ENCODE peak calls at places on chromosome 6, in seven cellular contexts. One of them, this sample, is unnamed. For H3K27me3 and H3K4me1, the result is how much of the 10 kb centered on the place peaks cover.

GRCh38 chr6:64459411-64459810 is 823.8 kb downstream of the PHF3 start:
- DNase-seq in DND-41: no peak
- DNase-seq in CD8-positive, alpha-beta memory T cell: no peak
- DNase-seq in GM12878: no peak
- DNase-seq in keratinocyte: no peak
- DNase-seq in CD8-positive, alpha-beta T cell: no peak
- DNase-seq in PC-3: no peak
- DNase-seq in this sample: no peak

GRCh38 chr6:53793318-53793975 is 1.4 kb upstream of the LRRC1 start:
- DNase-seq in keratinocyte: no peak
- DNase-seq in PC-3: peak
- DNase-seq in GM12878: no peak
- DNase-seq in DND-41: peak
- DNase-seq in CD8-positive, alpha-beta memory T cell: peak
- DNase-seq in CD8-positive, alpha-beta T cell: no peak
- DNase-seq in this sample: no peak

GRCh38 chr6:37794825-37795224 is 24.7 kb upstream of the ZFAND3 start:
- DNase-seq in keratinocyte: no peak
- DNase-seq in CD8-positive, alpha-beta memory T cell: no peak
- DNase-seq in GM12878: no peak
- DNase-seq in PC-3: peak
- DNase-seq in DND-41: no peak
- DNase-seq in CD8-positive, alpha-beta T cell: no peak
- DNase-seq in this sample: no peak

GRCh38 chr6:126307859-126308258 is 32.1 kb upstream of the CENPW start:
- DNase-seq in DND-41: no peak
- DNase-seq in keratinocyte: no peak
- DNase-seq in CD8-positive, alpha-beta T cell: no peak
- DNase-seq in CD8-positive, alpha-beta memory T cell: no peak
- DNase-seq in GM12878: no peak
- DNase-seq in PC-3: peak
- DNase-seq in this sample: no peak

GRCh38 chr6:67009818-67010217 is 1302.8 kb upstream of the EYS start:
- DNase-seq in GM12878: no peak
- DNase-seq in PC-3: peak
- DNase-seq in CD8-positive, alpha-beta memory T cell: no peak
- DNase-seq in CD8-positive, alpha-beta T cell: no peak
- DNase-seq in DND-41: no peak
- DNase-seq in keratinocyte: no peak
- DNase-seq in this sample: no peak

GRCh38 chr6:169648617-169649016 is 53.2 kb downstream of the WDR27 start:
- DNase-seq in keratinocyte: no peak
- DNase-seq in CD8-positive, alpha-beta memory T cell: no peak
- DNase-seq in DND-41: no peak
- DNase-seq in CD8-positive, alpha-beta T cell: no peak
- DNase-seq in GM12878: no peak
- DNase-seq in PC-3: no peak
- DNase-seq in this sample: no peak

GRCh38 chr6:11263185-11263817 is 30.8 kb upstream of the NEDD9 start:
- DNase-seq in GM12878: no peak
- DNase-seq in CD8-positive, alpha-beta memory T cell: no peak
- DNase-seq in PC-3: peak
- DNase-seq in DND-41: no peak
- DNase-seq in CD8-positive, alpha-beta T cell: no peak
- DNase-seq in keratinocyte: no peak
- DNase-seq in this sample: no peak

GRCh38 chr6:90849686-90850085 is 262.8 kb upstream of the MAP3K7 start:
- DNase-seq in CD8-positive, alpha-beta memory T cell: no peak
- DNase-seq in GM12878: no peak
- DNase-seq in CD8-positive, alpha-beta T cell: no peak
- DNase-seq in PC-3: no peak
- DNase-seq in keratinocyte: no peak
- DNase-seq in DND-41: no peak
- DNase-seq in this sample: no peak

GRCh38 chr6:31952140-31952805 is 6.4 kb downstream of the CFB start:
- DNase-seq in CD8-positive, alpha-beta T cell: no peak
- DNase-seq in keratinocyte: no peak
- DNase-seq in PC-3: peak
- DNase-seq in DND-41: no peak
- DNase-seq in CD8-positive, alpha-beta memory T cell: no peak
- DNase-seq in GM12878: no peak
- DNase-seq in this sample: no peak

GRCh38 chr6:129766959-129767728 is 57.2 kb upstream of the ARHGAP18 start:
- DNase-seq in CD8-positive, alpha-beta T cell: peak
- DNase-seq in CD8-positive, alpha-beta memory T cell: peak
- DNase-seq in DND-41: peak
- DNase-seq in keratinocyte: no peak
- DNase-seq in GM12878: no peak
- DNase-seq in PC-3: peak
- DNase-seq in this sample: peak

GRCh38 chr6:111551521-111552231 is 54.0 kb downstream of the TRAF3IP2 start:
- DNase-seq in PC-3: peak
- DNase-seq in keratinocyte: no peak
- DNase-seq in CD8-positive, alpha-beta memory T cell: no peak
- DNase-seq in GM12878: no peak
- DNase-seq in CD8-positive, alpha-beta T cell: no peak
- DNase-seq in DND-41: no peak
- DNase-seq in this sample: no peak

GRCh38 chr6:15915508-15916178 is 213.2 kb upstream of the MYLIP start:
- DNase-seq in CD8-positive, alpha-beta T cell: no peak
- DNase-seq in keratinocyte: no peak
- DNase-seq in CD8-positive, alpha-beta memory T cell: no peak
- DNase-seq in DND-41: no peak
- DNase-seq in PC-3: no peak
- DNase-seq in GM12878: no peak
- DNase-seq in this sample: no peak

GRCh38 chr6:122322824-122323223 is 76.6 kb upstream of the HSF2 start:
- DNase-seq in DND-41: no peak
- DNase-seq in keratinocyte: no peak
- DNase-seq in CD8-positive, alpha-beta T cell: no peak
- DNase-seq in PC-3: no peak
- DNase-seq in GM12878: no peak
- DNase-seq in CD8-positive, alpha-beta memory T cell: no peak
- DNase-seq in this sample: peak

GRCh38 chr6:26311385-26312095 is 53.5 kb upstream of the BTN3A2 start:
- DNase-seq in PC-3: peak
- DNase-seq in CD8-positive, alpha-beta T cell: peak
- DNase-seq in DND-41: peak
- DNase-seq in keratinocyte: peak
- DNase-seq in GM12878: peak
- DNase-seq in CD8-positive, alpha-beta memory T cell: no peak
- DNase-seq in this sample: peak

GRCh38 chr6:12336121-12336971 is 46.2 kb downstream of the EDN1 start:
- DNase-seq in GM12878: no peak
- DNase-seq in CD8-positive, alpha-beta memory T cell: no peak
- DNase-seq in DND-41: no peak
- DNase-seq in keratinocyte: no peak
- DNase-seq in CD8-positive, alpha-beta T cell: no peak
- DNase-seq in PC-3: no peak
- DNase-seq in this sample: no peak

GRCh38 chr6:127886603-127887002 is 14.3 kb downstream of the THEMIS start:
- DNase-seq in GM12878: no peak
- DNase-seq in keratinocyte: no peak
- DNase-seq in PC-3: no peak
- DNase-seq in CD8-positive, alpha-beta memory T cell: no peak
- DNase-seq in CD8-positive, alpha-beta T cell: no peak
- DNase-seq in DND-41: no peak
- DNase-seq in this sample: no peak

GRCh38 chr6:13308332-13308731 is 20.0 kb downstream of the TBC1D7 start:
- DNase-seq in CD8-positive, alpha-beta memory T cell: no peak
- DNase-seq in keratinocyte: no peak
- DNase-seq in CD8-positive, alpha-beta T cell: no peak
- DNase-seq in PC-3: no peak
- DNase-seq in DND-41: no peak
- DNase-seq in GM12878: no peak
- DNase-seq in this sample: no peak

GRCh38 chr6:83176256-83176655 is 16.8 kb downstream of the PGM3 start:
- DNase-seq in PC-3: no peak
- DNase-seq in keratinocyte: no peak
- DNase-seq in GM12878: no peak
- DNase-seq in CD8-positive, alpha-beta memory T cell: no peak
- DNase-seq in DND-41: no peak
- DNase-seq in CD8-positive, alpha-beta T cell: no peak
- DNase-seq in this sample: no peak

GRCh38 chr6:19851273-19852089 is 14.3 kb downstream of the ID4 start:
- DNase-seq in keratinocyte: no peak
- DNase-seq in DND-41: no peak
- DNase-seq in PC-3: peak
- DNase-seq in CD8-positive, alpha-beta T cell: no peak
- DNase-seq in CD8-positive, alpha-beta memory T cell: no peak
- DNase-seq in GM12878: no peak
- DNase-seq in this sample: no peak

GRCh38 chr6:152087701-152088100 is 280.2 kb downstream of the ESR1 start:
- DNase-seq in PC-3: no peak
- DNase-seq in keratinocyte: no peak
- DNase-seq in CD8-positive, alpha-beta T cell: no peak
- DNase-seq in DND-41: no peak
- DNase-seq in GM12878: no peak
- DNase-seq in CD8-positive, alpha-beta memory T cell: no peak
- DNase-seq in this sample: no peak

GRCh38 chr6:169863149-169863525 is 111.7 kb downstream of the ERMARD start:
- DNase-seq in DND-41: no peak
- DNase-seq in PC-3: no peak
- DNase-seq in CD8-positive, alpha-beta T cell: no peak
- DNase-seq in keratinocyte: no peak
- DNase-seq in GM12878: no peak
- DNase-seq in CD8-positive, alpha-beta memory T cell: no peak
- DNase-seq in this sample: no peak

GRCh38 chr6:9647043-9647520 is 767.8 kb downstream of the TFAP2A start:
- DNase-seq in PC-3: no peak
- DNase-seq in CD8-positive, alpha-beta T cell: no peak
- DNase-seq in CD8-positive, alpha-beta memory T cell: no peak
- DNase-seq in keratinocyte: no peak
- DNase-seq in GM12878: no peak
- DNase-seq in DND-41: no peak
- DNase-seq in this sample: no peak

GRCh38 chr6:13870185-13870584 is 54.6 kb upstream of the RNF182 start:
- DNase-seq in keratinocyte: no peak
- DNase-seq in CD8-positive, alpha-beta T cell: no peak
- DNase-seq in GM12878: no peak
- DNase-seq in DND-41: no peak
- DNase-seq in PC-3: no peak
- DNase-seq in CD8-positive, alpha-beta memory T cell: no peak
- DNase-seq in this sample: no peak

GRCh38 chr6:35413911-35414310 is 38.2 kb upstream of the FANCE start:
- DNase-seq in GM12878: no peak
- DNase-seq in PC-3: no peak
- DNase-seq in CD8-positive, alpha-beta memory T cell: no peak
- DNase-seq in CD8-positive, alpha-beta T cell: no peak
- DNase-seq in DND-41: no peak
- DNase-seq in keratinocyte: no peak
- DNase-seq in this sample: no peak

GRCh38 chr6:30889921-30890645 is 5.8 kb downstream of the DDR1 start:
- DNase-seq in CD8-positive, alpha-beta memory T cell: no peak
- DNase-seq in GM12878: no peak
- DNase-seq in PC-3: no peak
- DNase-seq in DND-41: peak
- DNase-seq in CD8-positive, alpha-beta T cell: no peak
- DNase-seq in keratinocyte: no peak
- DNase-seq in this sample: no peak

GRCh38 chr6:35719830-35720733 is 16.8 kb upstream of the ARMC12 start:
- DNase-seq in DND-41: peak
- DNase-seq in CD8-positive, alpha-beta memory T cell: no peak
- DNase-seq in keratinocyte: no peak
- DNase-seq in CD8-positive, alpha-beta T cell: no peak
- DNase-seq in PC-3: no peak
- DNase-seq in GM12878: peak
- DNase-seq in this sample: no peak

GRCh38 chr6:140382351-140382750 is 1007.9 kb upstream of the CITED2 start:
- DNase-seq in GM12878: no peak
- DNase-seq in keratinocyte: no peak
- DNase-seq in CD8-positive, alpha-beta T cell: no peak
- DNase-seq in CD8-positive, alpha-beta memory T cell: no peak
- DNase-seq in PC-3: no peak
- DNase-seq in DND-41: no peak
- DNase-seq in this sample: no peak

DNA sequence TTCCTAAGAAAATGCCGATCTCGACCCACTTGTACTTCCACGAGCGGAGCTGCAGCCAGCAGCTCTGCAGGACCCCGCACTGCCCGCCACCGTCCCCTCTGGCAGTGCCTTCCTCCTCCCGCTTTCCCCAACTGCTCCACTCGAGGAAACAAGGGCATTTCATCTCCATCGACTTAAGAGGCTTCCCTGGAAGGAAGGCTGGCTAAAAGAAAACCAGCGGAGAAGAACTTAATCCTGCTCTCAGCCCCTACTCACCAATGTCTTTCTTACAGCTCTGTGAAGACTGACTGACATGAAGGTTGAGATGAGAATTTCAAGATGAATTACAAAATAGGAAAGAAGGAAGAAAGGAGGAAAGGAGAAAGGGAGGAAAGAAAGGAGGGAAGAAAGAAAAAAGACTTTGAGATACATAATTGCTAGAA is 15.6 kb downstream of the FOXC1 start:
- DNase-seq in DND-41: no peak
- DNase-seq in CD8-positive, alpha-beta T cell: no peak
- DNase-seq in keratinocyte: no peak
- DNase-seq in CD8-positive, alpha-beta memory T cell: no peak
- DNase-seq in PC-3: no peak
- DNase-seq in GM12878: no peak
- DNase-seq in this sample: no peak
- H3K27me3 ChIP-seq in DND-41: under half
- H3K27me3 ChIP-seq in CD8-positive, alpha-beta T cell: under half
- H3K27me3 ChIP-seq in keratinocyte: under half
- H3K27me3 ChIP-seq in CD8-positive, alpha-beta memory T cell: under half
- H3K27me3 ChIP-seq in PC-3: under half
- H3K27me3 ChIP-seq in GM12878: under half
- H3K27me3 ChIP-seq in this sample: under half

DNA sequence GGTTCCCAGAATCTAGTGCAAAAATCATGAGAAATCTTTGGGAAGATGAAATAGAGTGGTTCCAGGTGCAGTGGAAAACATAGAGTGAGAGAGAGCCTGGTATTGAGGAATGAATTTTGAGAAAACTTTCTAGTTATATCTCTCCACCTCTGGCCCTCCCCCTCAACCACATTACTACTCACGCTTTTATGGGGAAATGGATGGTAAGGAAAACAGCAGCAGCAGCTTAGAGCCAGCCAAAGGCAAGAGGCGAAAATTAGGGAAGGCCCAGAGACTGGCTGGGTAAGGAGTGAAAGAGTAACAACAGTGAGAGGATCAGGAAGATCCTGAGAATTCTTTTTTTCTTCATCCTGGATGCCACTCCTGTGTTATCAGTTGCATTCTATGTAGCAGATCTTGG is 187.9 kb upstream of the ECI2 start:
- DNase-seq in CD8-positive, alpha-beta memory T cell: no peak
- DNase-seq in DND-41: no peak
- DNase-seq in CD8-positive, alpha-beta T cell: no peak
- DNase-seq in GM12878: no peak
- DNase-seq in keratinocyte: no peak
- DNase-seq in PC-3: no peak
- DNase-seq in this sample: no peak
- H3K4me1 ChIP-seq in CD8-positive, alpha-beta memory T cell: under half
- H3K4me1 ChIP-seq in DND-41: under half
- H3K4me1 ChIP-seq in CD8-positive, alpha-beta T cell: under half
- H3K4me1 ChIP-seq in GM12878: under half
- H3K4me1 ChIP-seq in keratinocyte: half or more
- H3K4me1 ChIP-seq in PC-3: under half
- H3K4me1 ChIP-seq in this sample: under half

GRCh38 chr6:29558439-29559079 is 973 bp downstream of the UBD start:
- DNase-seq in keratinocyte: no peak
- DNase-seq in DND-41: no peak
- DNase-seq in GM12878: no peak
- DNase-seq in CD8-positive, alpha-beta T cell: no peak
- DNase-seq in CD8-positive, alpha-beta memory T cell: no peak
- DNase-seq in PC-3: no peak
- DNase-seq in this sample: no peak
- H3K27me3 ChIP-seq in keratinocyte: under half
- H3K27me3 ChIP-seq in DND-41: under half
- H3K27me3 ChIP-seq in GM12878: under half
- H3K27me3 ChIP-seq in CD8-positive, alpha-beta T cell: under half
- H3K27me3 ChIP-seq in CD8-positive, alpha-beta memory T cell: under half
- H3K27me3 ChIP-seq in PC-3: half or more
- H3K27me3 ChIP-seq in this sample: under half

GRCh38 chr6:94350833-94351232 is 931.5 kb upstream of the EPHA7 start:
- DNase-seq in PC-3: no peak
- DNase-seq in CD8-positive, alpha-beta memory T cell: no peak
- DNase-seq in DND-41: no peak
- DNase-seq in GM12878: no peak
- DNase-seq in keratinocyte: no peak
- DNase-seq in CD8-positive, alpha-beta T cell: no peak
- DNase-seq in this sample: no peak
- H3K4me1 ChIP-seq in PC-3: under half
- H3K4me1 ChIP-seq in CD8-positive, alpha-beta memory T cell: under half
- H3K4me1 ChIP-seq in DND-41: under half
- H3K4me1 ChIP-seq in GM12878: under half
- H3K4me1 ChIP-seq in keratinocyte: under half
- H3K4me1 ChIP-seq in CD8-positive, alpha-beta T cell: under half
- H3K4me1 ChIP-seq in this sample: under half

This sample was measured in CD4-positive, alpha-beta memory T cell.